ENCODE peak calls at places on chromosome X, in four cellular contexts. N, D, A and B are unnamed samples.

GRCh38 chrX:13381514-13381913 is 61.7 kb upstream of the ATXN3L start:
- DNase-seq in N (no peak), D (no peak), A (peak), B (no peak)

GRCh38 chrX:107716045-107716684 is 59.4 kb downstream of the TSC22D3 start:
- DNase-seq in N (no peak), A (peak), D (peak), B (peak)

GRCh38 chrX:2502668-2503519 is 2.1 kb upstream of the DHRSX start:
- DNase-seq in A (peak), D (no peak), N (peak), B (no peak)

GRCh38 chrX:100745806-100746537 is 14.1 kb upstream of the SYTL4 start:
- DNase-seq in D (no peak), N (no peak), A (no peak), B (no peak)

GRCh38 chrX:13940646-13941045 is 89.0 kb downstream of the GEMIN8 start:
- DNase-seq in D (no peak), N (no peak), A (no peak), B (no peak)

GRCh38 chrX:10633722-10634121 is 13.3 kb upstream of the MID1 start:
- DNase-seq in D (no peak), A (peak), N (no peak), B (no peak)

GRCh38 chrX:74520291-74520690 is 94.1 kb downstream of the RLIM start:
- DNase-seq in A (no peak), N (no peak), D (no peak), B (no peak)

GRCh38 chrX:25650216-25650615 is 487.9 kb upstream of the MAGEB18 start:
- DNase-seq in N (no peak), D (no peak), A (peak), B (no peak)

GRCh38 chrX:136272325-136272724 is 21.1 kb upstream of the MAP7D3 start:
- DNase-seq in D (no peak), N (no peak), A (no peak), B (no peak)

GRCh38 chrX:14412686-14413085 is 116.7 kb upstream of the GLRA2 start:
- DNase-seq in D (no peak), N (no peak), A (no peak), B (no peak)

GRCh38 chrX:95318882-95319281 is 1365.8 kb upstream of the DIAPH2 start:
- DNase-seq in D (no peak), A (no peak), N (no peak), B (no peak)

GRCh38 chrX:22634081-22634480 is 361.4 kb downstream of the CBLL2 start:
- DNase-seq in A (peak), N (no peak), D (no peak), B (no peak)

GRCh38 chrX:11619426-11619825 is 46.3 kb downstream of the ARHGAP6 start:
- DNase-seq in A (peak), N (no peak), D (no peak), B (no peak)

GRCh38 chrX:12379666-12380065 is 241.4 kb downstream of the FRMPD4 start:
- DNase-seq in D (no peak), A (peak), N (no peak), B (no peak)

GRCh38 chrX:119763175-119763574 is 4.8 kb downstream of the SOWAHD start:
- DNase-seq in N (no peak), A (peak), D (no peak), B (no peak)

GRCh38 chrX:48540480-48540879 is 966 bp downstream of the TBC1D25 start:
- DNase-seq in A (no peak), N (no peak), D (no peak), B (no peak)

GRCh38 chrX:17413228-17413627 is 38.2 kb downstream of the NHS start:
- DNase-seq in N (no peak), A (peak), D (no peak), B (no peak)

GRCh38 chrX:84735025-84735424 is 232.8 kb upstream of the HDX start:
- DNase-seq in D (no peak), A (peak), N (no peak), B (no peak)

GRCh38 chrX:70032797-70033196 is 16.9 kb downstream of the AWAT2 start:
- DNase-seq in D (no peak), N (no peak), A (peak), B (no peak)

GRCh38 chrX:149230689-149231088 is 274.4 kb downstream of the IDS start:
- DNase-seq in D (no peak), A (no peak), N (no peak), B (no peak)

GRCh38 chrX:48487362-48487785 is 11.4 kb downstream of the FTSJ1 start:
- DNase-seq in D (no peak), A (peak), N (no peak), B (peak)

GRCh38 chrX:84188320-84188834 is 378 bp upstream of the RPS6KA6 start:
- DNase-seq in D (peak), A (peak), N (peak), B (no peak)

GRCh38 chrX:40945366-40945713 is 139.9 kb upstream of the USP9X start:
- DNase-seq in A (peak), N (no peak), D (no peak), B (no peak)

GRCh38 chrX:16711219-16712115 is 1.0 kb downstream of the CTPS2 start:
- DNase-seq in A (no peak), N (no peak), D (peak), B (no peak)

GRCh38 chrX:154727418-154728323 is 23.2 kb downstream of the GAB3 start:
- DNase-seq in A (peak), N (no peak), D (no peak), B (no peak)

GRCh38 chrX:155148724-155149537 is 67.3 kb upstream of the VBP1 start:
- DNase-seq in D (no peak), A (peak), N (no peak), B (no peak)

GRCh38 chrX:68462653-68463052 is 29.4 kb upstream of the OPHN1 start:
- DNase-seq in D (no peak), N (no peak), A (peak), B (no peak)

GRCh38 chrX:109374276-109374960 is 107.5 kb downstream of the GUCY2F start:
- DNase-seq in D (no peak), N (no peak), A (no peak), B (no peak)

GRCh38 chrX:18668468-18668867 is 3.4 kb downstream of the RS1 start:
- DNase-seq in A (no peak), D (no peak), N (no peak), B (no peak)

GRCh38 chrX:67893931-67894330 is 350.1 kb downstream of the AR start:
- DNase-seq in A (peak), N (no peak), D (no peak), B (no peak)

GRCh38 chrX:1291110-1291740 is 22.6 kb downstream of the CSF2RA start:
- DNase-seq in A (no peak), N (no peak), D (no peak), B (no peak)

GRCh38 chrX:76477352-76477751 is 49.8 kb downstream of the MAGEE1 start:
- DNase-seq in A (no peak), D (no peak), N (no peak), B (no peak)

GRCh38 chrX:74535633-74536141 is 78.7 kb downstream of the RLIM start:
- DNase-seq in A (peak), N (peak), D (peak), B (peak)

DNA sequence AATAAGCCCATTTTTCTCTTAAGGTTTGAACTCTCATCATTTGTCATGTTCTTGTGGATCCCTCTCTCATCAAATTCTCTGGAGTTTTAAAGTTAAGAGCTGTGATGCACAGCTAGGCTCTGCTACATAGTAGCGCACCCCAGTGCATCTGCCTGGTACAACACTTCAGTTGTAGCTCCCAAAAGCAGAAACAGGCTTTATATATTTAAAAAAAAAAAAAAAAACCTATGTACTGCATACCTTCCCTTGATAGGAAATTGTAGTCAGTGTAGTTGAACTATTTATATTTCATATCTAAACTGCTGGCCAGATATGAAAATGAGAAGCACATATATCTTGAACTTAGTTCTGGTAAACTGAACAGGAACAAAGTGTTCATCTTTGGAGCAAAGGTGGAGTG is 131.4 kb downstream of the KLHL13 start:
- DNase-seq in N (no peak), A (no peak), D (no peak), B (no peak)
- TF ChIP-seq CTCF in N (no peak), A (no peak), D (no peak), B (no peak)

GRCh38 chrX:130330706-130331105 is 9.0 kb upstream of the SLC25A14 start:
- DNase-seq in D (no peak), A (peak), N (no peak), B (no peak)
- TF ChIP-seq CTCF in D (no peak), A (peak), N (no peak), B (no peak)

DNA sequence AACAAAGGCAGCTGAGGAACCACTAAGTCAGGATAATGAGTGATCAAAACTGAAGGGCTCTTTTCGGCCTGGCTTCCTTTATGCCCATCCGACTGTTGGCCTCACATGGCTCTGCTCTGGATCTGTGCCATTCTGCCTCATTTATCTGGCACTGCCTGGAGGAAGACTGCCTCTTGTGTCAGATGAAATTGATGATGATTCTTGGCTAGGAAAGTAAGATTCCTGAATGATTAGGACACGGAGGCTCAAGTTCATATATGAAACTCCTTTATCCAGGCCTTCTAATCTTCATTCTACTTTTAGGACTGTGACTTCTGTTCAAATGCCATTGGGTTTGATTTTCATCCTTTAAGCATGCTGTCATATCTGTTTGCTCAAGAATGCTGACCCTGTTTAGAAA is 475.4 kb upstream of the RPS6KA3 start:
- DNase-seq in A (peak), D (peak), N (no peak), B (no peak)
- TF ChIP-seq CTCF in A (no peak), D (no peak), N (no peak), B (no peak)

DNA sequence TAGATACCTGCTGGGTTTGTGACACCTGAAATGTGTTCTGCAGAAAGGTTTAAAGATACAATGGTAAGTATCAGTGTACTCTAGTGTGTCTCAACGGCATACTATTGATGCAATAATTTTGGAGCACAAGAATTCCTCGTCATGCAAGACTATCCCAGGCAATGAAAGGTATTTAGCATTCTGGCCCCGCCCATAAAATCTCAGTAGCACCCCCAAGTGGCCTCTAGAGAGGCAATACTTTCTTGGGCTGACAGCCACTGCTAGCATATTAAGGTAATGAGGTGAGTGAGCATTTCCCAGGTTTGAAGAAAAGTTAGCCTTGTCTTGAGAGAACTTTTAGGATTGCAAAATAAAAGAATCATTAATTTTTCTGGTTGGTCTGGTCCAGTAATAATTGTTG is 24.0 kb downstream of the TAB3 start:
- DNase-seq in N (no peak), A (no peak), D (no peak), B (no peak)
- TF ChIP-seq CTCF in N (no peak), A (peak), D (peak), B (no peak)

DNA sequence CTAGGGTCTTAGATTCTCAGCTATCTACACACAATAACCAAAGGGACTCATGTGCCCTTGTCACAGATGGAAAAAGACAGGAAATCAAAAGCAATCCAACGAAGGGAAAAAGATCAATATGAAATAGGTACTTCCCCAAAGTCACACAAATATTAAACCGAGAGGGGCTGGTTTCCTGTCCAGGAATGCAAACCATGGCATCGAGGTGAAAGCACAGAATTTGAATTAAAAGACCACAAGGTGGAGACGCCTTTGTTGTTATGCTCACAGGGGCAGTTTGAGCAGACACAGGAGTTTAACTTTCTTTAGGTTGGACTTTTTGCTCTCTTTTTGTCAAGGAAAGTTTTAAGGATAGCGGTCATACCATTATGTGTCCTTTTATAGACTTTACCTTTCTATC is 14.3 kb downstream of the H2BW1 start:
- DNase-seq in D (no peak), N (no peak), A (no peak), B (no peak)
- TF ChIP-seq CTCF in D (no peak), N (no peak), A (no peak), B (no peak)

GRCh38 chrX:104250470-104250869 is 4.3 kb downstream of the ESX1 start:
- DNase-seq in A (no peak), N (no peak), D (no peak), B (no peak)

GRCh38 chrX:104255465-104255864 is 732 bp upstream of the ESX1 start:
- DNase-seq in D (no peak), A (no peak), N (no peak), B (no peak)

GRCh38 chrX:104254442-104255115 is at the start of gene ESX1:
- DNase-seq in A (no peak), N (no peak), D (no peak), B (no peak)

DNA sequence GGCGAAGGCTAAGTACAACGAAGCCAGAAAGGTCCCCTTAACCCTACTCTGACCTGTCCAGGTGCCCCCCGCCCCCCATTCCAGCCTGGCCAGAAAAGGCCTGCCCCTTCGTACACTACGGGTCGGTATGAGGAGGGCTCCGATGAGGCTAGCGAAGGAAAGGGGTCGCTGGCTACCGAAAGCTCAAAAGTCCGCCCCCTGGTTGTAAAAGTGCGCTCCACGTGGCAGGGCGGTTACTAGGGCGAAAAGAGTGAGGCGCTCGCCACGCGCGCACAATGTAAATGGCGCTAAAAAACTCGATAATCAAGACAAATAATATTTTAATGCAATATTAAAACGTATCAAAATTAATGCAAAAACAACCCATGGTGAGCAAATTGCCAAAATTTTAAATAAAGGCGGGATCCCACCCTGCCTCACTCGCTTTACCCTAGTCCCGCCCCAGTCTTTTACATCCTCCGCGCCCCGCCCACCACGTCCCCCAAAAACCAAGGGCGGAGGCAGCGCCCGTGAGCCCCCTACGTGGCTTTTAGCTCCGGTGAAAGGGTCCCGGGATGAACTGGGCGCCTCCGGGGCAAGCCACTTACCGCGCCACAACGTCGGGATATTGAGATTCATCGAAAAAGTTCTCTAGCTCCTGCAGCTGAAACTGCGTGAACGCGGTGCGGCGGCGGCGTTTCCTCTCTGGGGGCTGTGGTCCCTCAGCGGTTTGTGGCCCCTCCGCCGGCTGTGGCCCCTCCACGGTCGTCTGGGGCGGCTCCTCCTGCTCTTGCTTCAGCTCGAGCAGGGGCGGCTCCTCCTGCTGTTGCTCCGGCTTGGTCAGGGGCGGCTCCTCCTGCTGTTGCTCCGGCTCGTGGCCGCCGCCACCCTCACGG is 929 bp downstream of the ESX1 start:
- DNase-seq in A (no peak), N (no peak), D (no peak), B (no peak)
- TF ChIP-seq CTCF in A (no peak), N (no peak), D (no peak), B (no peak)